ENCODE peak calls at places on chromosomes 2 and 18, in eight cellular contexts. One of them, this sample, is unnamed.

GRCh38 chr2:65040414-65041261 is 15.6 kb upstream of the CEP68 start:
- DNase-seq in foreskin fibroblast: peak; percentile 71
- DNase-seq in cardiac fibroblast: peak; percentile 91
- DNase-seq in omental fat pad: peak; percentile 78
- DNase-seq in neural crest cell: peak; percentile 72
- DNase-seq in Calu3: peak; percentile 79
- DNase-seq in kidney epithelial cell: no peak
- DNase-seq in fibroblast of pulmonary artery: peak; percentile 93
- DNase-seq in this sample: peak; percentile 74

GRCh38 chr2:225584821-225585220 is 185.3 kb downstream of the NYAP2 start:
- DNase-seq in Calu3: no peak
- DNase-seq in foreskin fibroblast: no peak
- DNase-seq in omental fat pad: no peak
- DNase-seq in kidney epithelial cell: no peak
- DNase-seq in neural crest cell: no peak
- DNase-seq in cardiac fibroblast: no peak
- DNase-seq in fibroblast of pulmonary artery: no peak
- DNase-seq in this sample: no peak

GRCh38 chr2:15561574-15562344 is 625 bp upstream of the NBAS start:
- DNase-seq in Calu3: no peak
- DNase-seq in cardiac fibroblast: peak; percentile 71
- DNase-seq in foreskin fibroblast: no peak
- DNase-seq in omental fat pad: no peak
- DNase-seq in kidney epithelial cell: peak; percentile 39
- DNase-seq in neural crest cell: peak; percentile 16
- DNase-seq in fibroblast of pulmonary artery: peak; percentile 71
- DNase-seq in this sample: peak; percentile 38

GRCh38 chr18:80040515-80040914 is 6.3 kb downstream of the RBFA start:
- DNase-seq in fibroblast of pulmonary artery: no peak
- DNase-seq in cardiac fibroblast: no peak
- DNase-seq in Calu3: no peak
- DNase-seq in kidney epithelial cell: no peak
- DNase-seq in omental fat pad: no peak
- DNase-seq in foreskin fibroblast: no peak
- DNase-seq in neural crest cell: no peak
- DNase-seq in this sample: no peak

GRCh38 chr18:41977233-41977632 is 22.2 kb downstream of the PIK3C3 start:
- DNase-seq in fibroblast of pulmonary artery: no peak
- DNase-seq in cardiac fibroblast: no peak
- DNase-seq in neural crest cell: no peak
- DNase-seq in omental fat pad: no peak
- DNase-seq in Calu3: no peak
- DNase-seq in kidney epithelial cell: no peak
- DNase-seq in foreskin fibroblast: no peak
- DNase-seq in this sample: no peak

GRCh38 chr2:26623541-26624497 is 17.3 kb downstream of the CIB4 start:
- DNase-seq in Calu3: no peak
- DNase-seq in fibroblast of pulmonary artery: peak; percentile 31
- DNase-seq in omental fat pad: no peak
- DNase-seq in kidney epithelial cell: no peak
- DNase-seq in neural crest cell: no peak
- DNase-seq in cardiac fibroblast: peak; percentile 58
- DNase-seq in foreskin fibroblast: peak; percentile 23
- DNase-seq in this sample: no peak

GRCh38 chr2:162006326-162006725 is 67.7 kb downstream of the DPP4 start:
- DNase-seq in kidney epithelial cell: no peak
- DNase-seq in omental fat pad: no peak
- DNase-seq in foreskin fibroblast: no peak
- DNase-seq in Calu3: no peak
- DNase-seq in fibroblast of pulmonary artery: no peak
- DNase-seq in neural crest cell: no peak
- DNase-seq in cardiac fibroblast: no peak
- DNase-seq in this sample: no peak

GRCh38 chr2:180015951-180016709 is 9.0 kb upstream of the CWC22 start:
- DNase-seq in cardiac fibroblast: peak; percentile 67
- DNase-seq in neural crest cell: no peak
- DNase-seq in omental fat pad: no peak
- DNase-seq in foreskin fibroblast: peak; percentile 75
- DNase-seq in fibroblast of pulmonary artery: peak; percentile 56
- DNase-seq in kidney epithelial cell: no peak
- DNase-seq in Calu3: no peak
- DNase-seq in this sample: no peak

GRCh38 chr2:117128471-117128870 is 686.0 kb upstream of the DDX18 start:
- DNase-seq in cardiac fibroblast: no peak
- DNase-seq in Calu3: peak; percentile 68
- DNase-seq in kidney epithelial cell: peak; percentile 71
- DNase-seq in neural crest cell: no peak
- DNase-seq in foreskin fibroblast: no peak
- DNase-seq in omental fat pad: no peak
- DNase-seq in fibroblast of pulmonary artery: no peak
- DNase-seq in this sample: no peak

GRCh38 chr18:40937386-40937785 is 1017.6 kb upstream of the PIK3C3 start:
- DNase-seq in omental fat pad: no peak
- DNase-seq in fibroblast of pulmonary artery: peak; percentile 29
- DNase-seq in foreskin fibroblast: no peak
- DNase-seq in Calu3: no peak
- DNase-seq in neural crest cell: no peak
- DNase-seq in kidney epithelial cell: no peak
- DNase-seq in cardiac fibroblast: no peak
- DNase-seq in this sample: no peak

GRCh38 chr18:32337821-32338220 is 132.9 kb downstream of the GAREM1 start:
- DNase-seq in cardiac fibroblast: no peak
- DNase-seq in foreskin fibroblast: no peak
- DNase-seq in fibroblast of pulmonary artery: no peak
- DNase-seq in omental fat pad: no peak
- DNase-seq in Calu3: no peak
- DNase-seq in kidney epithelial cell: no peak
- DNase-seq in neural crest cell: no peak
- DNase-seq in this sample: no peak

GRCh38 chr18:32328974-32329373 is 139.1 kb downstream of the MEP1B start:
- DNase-seq in Calu3: no peak
- DNase-seq in foreskin fibroblast: no peak
- DNase-seq in cardiac fibroblast: no peak
- DNase-seq in omental fat pad: no peak
- DNase-seq in neural crest cell: no peak
- DNase-seq in kidney epithelial cell: no peak
- DNase-seq in fibroblast of pulmonary artery: no peak
- DNase-seq in this sample: no peak

GRCh38 chr18:32337347-32337746 is 133.3 kb downstream of the GAREM1 start:
- DNase-seq in foreskin fibroblast: no peak
- DNase-seq in kidney epithelial cell: no peak
- DNase-seq in neural crest cell: no peak
- DNase-seq in fibroblast of pulmonary artery: no peak
- DNase-seq in Calu3: no peak
- DNase-seq in cardiac fibroblast: no peak
- DNase-seq in omental fat pad: no peak
- DNase-seq in this sample: no peak

GRCh38 chr18:32332708-32333107 is 138.0 kb downstream of the GAREM1 start:
- DNase-seq in omental fat pad: no peak
- DNase-seq in Calu3: no peak
- DNase-seq in neural crest cell: no peak
- DNase-seq in foreskin fibroblast: no peak
- DNase-seq in kidney epithelial cell: no peak
- DNase-seq in cardiac fibroblast: no peak
- DNase-seq in fibroblast of pulmonary artery: no peak
- DNase-seq in this sample: no peak

DNA sequence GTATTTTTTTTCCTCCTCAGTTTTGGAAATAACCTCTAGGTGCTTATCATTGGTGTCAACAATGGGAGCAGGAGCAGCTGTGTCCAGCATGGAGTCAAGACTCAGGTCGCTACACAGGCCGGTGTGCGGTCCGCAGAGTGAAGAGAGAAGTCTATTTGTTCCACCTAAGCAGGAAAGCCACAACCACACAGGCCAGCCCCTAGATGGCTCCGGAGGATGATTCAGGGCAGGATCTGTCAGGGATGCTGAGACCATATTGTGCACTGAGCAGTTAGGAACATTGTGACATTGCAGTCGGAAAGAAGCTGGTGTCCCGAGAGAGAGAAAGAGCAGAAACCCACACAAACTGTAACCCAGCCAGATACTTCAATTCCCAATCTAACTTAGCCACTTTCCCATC is 136.9 kb downstream of the GAREM1 start:
- DNase-seq in cardiac fibroblast: no peak
- DNase-seq in omental fat pad: no peak
- DNase-seq in Calu3: no peak
- DNase-seq in neural crest cell: no peak
- DNase-seq in foreskin fibroblast: no peak
- DNase-seq in kidney epithelial cell: no peak
- DNase-seq in fibroblast of pulmonary artery: no peak
- DNase-seq in this sample: no peak
- TF ChIP-seq CTCF in cardiac fibroblast: peak; percentile 21
- TF ChIP-seq CTCF in omental fat pad: no peak
- TF ChIP-seq CTCF in Calu3: no peak
- TF ChIP-seq CTCF in neural crest cell: no peak
- TF ChIP-seq CTCF in foreskin fibroblast: no peak
- TF ChIP-seq CTCF in kidney epithelial cell: no peak
- TF ChIP-seq CTCF in fibroblast of pulmonary artery: no peak
- TF ChIP-seq CTCF in this sample: no peak

GRCh38 chr2:69720404-69720803 is 21.5 kb upstream of the ANXA4 start:
- DNase-seq in foreskin fibroblast: peak; percentile 16
- DNase-seq in kidney epithelial cell: no peak
- DNase-seq in neural crest cell: no peak
- DNase-seq in omental fat pad: no peak
- DNase-seq in cardiac fibroblast: peak; percentile 32
- DNase-seq in Calu3: peak; percentile 35
- DNase-seq in fibroblast of pulmonary artery: peak; percentile 39
- DNase-seq in this sample: no peak
- TF ChIP-seq CTCF in foreskin fibroblast: peak; percentile 50
- TF ChIP-seq CTCF in kidney epithelial cell: peak; percentile 30
- TF ChIP-seq CTCF in neural crest cell: peak; percentile 50
- TF ChIP-seq CTCF in omental fat pad: no peak
- TF ChIP-seq CTCF in cardiac fibroblast: peak; percentile 61
- TF ChIP-seq CTCF in Calu3: no peak
- TF ChIP-seq CTCF in fibroblast of pulmonary artery: peak; percentile 53
- TF ChIP-seq CTCF in this sample: no peak

DNA sequence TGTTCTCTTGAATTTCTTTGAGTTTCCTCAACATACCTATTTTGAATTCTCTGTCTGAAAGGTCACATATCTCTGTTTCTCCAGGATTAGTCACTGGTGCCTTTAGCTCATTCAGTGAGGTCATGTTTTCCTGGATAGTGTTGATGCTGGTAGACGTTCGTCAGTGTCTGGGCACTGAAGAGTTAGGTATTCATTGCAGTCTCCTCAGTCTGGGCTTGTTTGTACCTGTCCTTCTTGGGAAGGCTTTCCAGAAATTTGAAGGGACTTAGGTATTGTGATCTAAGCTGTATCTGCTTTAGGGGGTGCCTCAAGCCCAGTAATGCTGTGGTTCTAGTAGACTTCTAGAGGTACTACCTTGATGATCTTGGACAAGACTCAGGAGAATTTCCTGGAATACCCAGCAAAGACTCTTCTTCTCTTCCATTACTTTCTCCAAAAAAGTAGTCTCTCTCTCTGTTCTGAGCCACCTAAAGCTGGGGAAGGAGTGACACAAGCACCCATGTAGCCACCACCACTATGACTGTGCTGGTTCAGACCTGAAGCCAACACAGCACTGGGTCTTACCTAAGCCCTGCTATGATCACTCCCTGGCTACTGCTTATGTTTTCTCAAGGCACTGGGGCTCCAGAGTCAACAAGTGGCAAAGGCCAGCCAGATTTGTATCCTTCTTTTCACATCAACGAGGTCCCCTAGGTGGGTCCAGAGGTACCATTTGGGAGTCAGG is 852.0 kb downstream of the BCL11A start:
- DNase-seq in omental fat pad: no peak
- DNase-seq in cardiac fibroblast: no peak
- DNase-seq in neural crest cell: no peak
- DNase-seq in fibroblast of pulmonary artery: no peak
- DNase-seq in foreskin fibroblast: no peak
- DNase-seq in Calu3: no peak
- DNase-seq in kidney epithelial cell: no peak
- DNase-seq in this sample: no peak
- TF ChIP-seq CTCF in omental fat pad: no peak
- TF ChIP-seq CTCF in cardiac fibroblast: no peak
- TF ChIP-seq CTCF in neural crest cell: no peak
- TF ChIP-seq CTCF in fibroblast of pulmonary artery: no peak
- TF ChIP-seq CTCF in foreskin fibroblast: no peak
- TF ChIP-seq CTCF in Calu3: no peak
- TF ChIP-seq CTCF in kidney epithelial cell: no peak
- TF ChIP-seq CTCF in this sample: no peak

DNA sequence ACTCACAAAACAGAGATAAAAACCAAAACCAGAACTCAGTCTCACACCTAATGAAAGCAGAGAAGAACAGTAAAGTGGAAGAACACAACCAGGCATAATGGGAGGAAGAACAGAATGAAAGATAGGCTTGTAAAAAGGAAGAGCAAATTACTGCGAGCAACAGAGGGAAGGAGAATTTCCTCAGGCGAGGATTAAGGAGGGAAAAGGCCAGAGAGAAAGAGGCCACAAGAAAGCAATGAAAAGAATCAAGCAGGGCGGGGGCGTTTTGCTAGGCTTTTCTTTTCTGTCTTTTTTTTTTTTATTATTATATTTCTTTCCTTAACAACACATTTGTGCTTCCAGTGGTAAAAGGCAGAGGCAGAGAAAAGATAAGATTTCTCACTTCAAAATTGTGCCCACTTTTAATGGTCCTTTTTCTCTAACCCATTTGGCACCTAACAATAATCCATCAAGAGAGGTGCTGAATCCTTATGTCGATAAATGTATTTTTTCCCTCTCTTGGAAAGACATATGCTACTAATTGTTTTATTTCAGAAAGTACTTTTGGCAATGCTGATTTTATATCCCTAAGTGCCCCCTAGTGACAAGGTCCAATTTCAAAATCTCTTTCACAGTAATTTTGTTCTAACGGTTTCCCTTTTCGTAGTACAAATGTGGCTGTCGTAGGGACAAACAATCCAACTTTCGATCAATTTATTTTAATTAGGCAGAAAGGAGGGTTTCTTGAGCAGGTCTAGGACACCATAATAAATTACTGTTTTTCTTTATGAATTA is 138.7 kb upstream of the AQP4 start:
- DNase-seq in fibroblast of pulmonary artery: peak; percentile 24
- DNase-seq in cardiac fibroblast: peak; percentile 21
- DNase-seq in kidney epithelial cell: no peak
- DNase-seq in neural crest cell: no peak
- DNase-seq in foreskin fibroblast: no peak
- DNase-seq in omental fat pad: no peak
- DNase-seq in Calu3: no peak
- DNase-seq in this sample: peak; percentile 7
- TF ChIP-seq CTCF in fibroblast of pulmonary artery: peak; percentile 43
- TF ChIP-seq CTCF in cardiac fibroblast: peak; percentile 33
- TF ChIP-seq CTCF in kidney epithelial cell: peak; percentile 42
- TF ChIP-seq CTCF in neural crest cell: peak; percentile 59
- TF ChIP-seq CTCF in foreskin fibroblast: peak; percentile 17
- TF ChIP-seq CTCF in omental fat pad: no peak
- TF ChIP-seq CTCF in Calu3: no peak
- TF ChIP-seq CTCF in this sample: peak; percentile 5

This sample was measured in GM20000.